ENCODE peak calls at places on chromosomes 1 and 21, in six cellular contexts. T is CD8-positive, alpha-beta T cell; N is mucosa of descending colon; R is OCI-LY7; D is keratinocyte; Q is AG04450. A is an unnamed sample.

GRCh38 chr1:221742555-221743415 is 896 bp upstream of the DUSP10 start:
- DNase-seq in T (peak; percentile 83), N (peak; percentile 95), R (peak; percentile 74), D (no peak), Q (no peak), A (peak; percentile 94)

GRCh38 chr1:51973587-51974474 is 16.7 kb downstream of the RAB3B start:
- DNase-seq in T (no peak), N (no peak), R (no peak), D (no peak), Q (no peak), A (no peak)

GRCh38 chr1:110243146-110243545 is 33.0 kb downstream of the KCNC4 start:
- DNase-seq in T (no peak), N (no peak), R (peak; percentile 47), D (no peak), Q (no peak), A (no peak)

GRCh38 chr1:155242805-155243358 is 12.4 kb downstream of the ENTREP3 start:
- DNase-seq in T (no peak), N (no peak), R (no peak), D (no peak), Q (no peak), A (no peak)

GRCh38 chr1:25774921-25775774 is 24.8 kb upstream of the SELENON start:
- DNase-seq in T (peak; percentile 84), N (peak; percentile 38), R (peak; percentile 80), D (no peak), Q (no peak), A (no peak)

GRCh38 chr21:46154955-46155513 is 345 bp downstream of the FTCD start:
- DNase-seq in T (peak; percentile 41), N (no peak), R (no peak), D (no peak), Q (no peak), A (no peak)

GRCh38 chr1:165073402-165074007 is 283.0 kb downstream of the LMX1A start:
- DNase-seq in T (no peak), N (no peak), R (peak; percentile 38), D (no peak), Q (peak; percentile 11), A (no peak)

GRCh38 chr1:212605441-212605976 is 3.1 kb upstream of the ATF3 start:
- DNase-seq in T (no peak), N (no peak), R (no peak), D (no peak), Q (no peak), A (no peak)

GRCh38 chr21:36149788-36150187 is 6.8 kb upstream of the DOP1B start:
- DNase-seq in T (no peak), N (peak; percentile 20), R (no peak), D (no peak), Q (no peak), A (no peak)

GRCh38 chr1:19651141-19651737 is 7.1 kb downstream of the NBL1 start:
- DNase-seq in T (peak; percentile 69), N (no peak), R (peak; percentile 48), D (no peak), Q (no peak), A (no peak)

GRCh38 chr1:219442575-219442974 is 170.3 kb downstream of the ZC3H11B start:
- DNase-seq in T (no peak), N (no peak), R (no peak), D (no peak), Q (no peak), A (no peak)

GRCh38 chr1:167442854-167443565 is 75.3 kb downstream of the CD247 start:
- DNase-seq in T (peak; percentile 35), N (no peak), R (no peak), D (no peak), Q (no peak), A (no peak)

GRCh38 chr1:24503003-24503751 is 541 bp downstream of the RCAN3 start:
- DNase-seq in T (no peak), N (no peak), R (no peak), D (no peak), Q (no peak), A (peak; percentile 41)

GRCh38 chr1:233327938-233328660 is 575 bp downstream of the MAP3K21 start:
- DNase-seq in T (peak; percentile 57), N (peak; percentile 71), R (peak; percentile 35), D (no peak), Q (no peak), A (peak; percentile 18)

DNA sequence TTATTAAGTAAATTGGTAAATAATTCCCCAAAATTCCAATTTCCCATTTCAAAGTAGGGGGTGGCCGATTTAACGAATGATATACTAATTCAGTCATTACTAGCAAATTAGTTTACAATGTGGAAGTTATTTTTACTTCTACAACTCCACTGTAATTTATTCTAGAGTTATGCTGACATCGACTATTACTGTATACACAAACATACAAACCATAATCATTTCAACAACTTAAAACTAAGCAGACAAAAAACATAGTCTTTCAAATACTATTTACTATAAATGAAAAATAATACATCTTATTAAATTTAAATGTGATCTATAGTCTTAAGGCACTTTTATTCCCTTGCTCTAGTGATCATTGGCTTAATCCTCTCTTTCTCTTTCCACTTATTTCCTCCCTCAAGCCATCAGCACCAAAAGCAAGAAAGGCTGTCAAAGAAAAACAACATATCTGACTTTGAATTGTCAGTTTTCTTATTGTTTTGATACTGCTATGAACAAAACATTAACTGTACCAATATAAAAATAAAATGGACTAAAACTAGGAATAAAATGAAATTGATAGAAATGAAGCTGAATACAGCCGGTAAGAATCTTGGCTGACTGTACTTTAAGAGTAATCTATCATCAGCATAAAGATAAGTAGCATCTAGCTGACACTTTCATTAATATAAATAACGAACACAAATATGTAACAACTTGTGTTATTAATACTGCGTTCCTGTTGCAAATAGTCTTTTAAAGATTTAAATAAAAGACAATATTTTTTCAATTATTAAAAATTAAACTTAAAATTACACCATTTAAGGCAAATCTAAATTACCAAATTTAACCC is 4.1 kb downstream of the CDC42BPA start:
- DNase-seq in T (no peak), N (no peak), R (no peak), D (no peak), Q (no peak), A (peak; percentile 31)
- H3K4me3 ChIP-seq in T (no peak overlapping the region), N (no peak overlapping the region), R (no peak overlapping the region), D (peak overlapping the region; percentile 24), Q (peak overlapping the region; percentile 76), A (peak overlapping the region; percentile 93)

GRCh38 chr1:191320062-191320461 is 838.2 kb upstream of the RGS18 start:
- DNase-seq in T (no peak), N (no peak), R (no peak), D (no peak), Q (no peak), A (no peak)
- H3K4me3 ChIP-seq in T (no peak overlapping the region), N (no peak overlapping the region), R (no peak overlapping the region), D (no peak overlapping the region), Q (no peak overlapping the region), A (no peak overlapping the region)

GRCh38 chr1:7070389-7071029 is 285.3 kb downstream of the CAMTA1 start:
- DNase-seq in T (peak; percentile 58), N (peak; percentile 49), R (peak; percentile 56), D (no peak), Q (peak; percentile 27), A (peak; percentile 64)

GRCh38 chr1:7063981-7064380 is 278.7 kb downstream of the CAMTA1 start:
- DNase-seq in T (no peak), N (no peak), R (no peak), D (no peak), Q (no peak), A (no peak)

GRCh38 chr1:7068552-7068951 is 283.3 kb downstream of the CAMTA1 start:
- DNase-seq in T (no peak), N (no peak), R (no peak), D (no peak), Q (no peak), A (no peak)

GRCh38 chr1:7069888-7070287 is 284.6 kb downstream of the CAMTA1 start:
- DNase-seq in T (no peak), N (no peak), R (no peak), D (no peak), Q (no peak), A (no peak)
- H3K4me3 ChIP-seq in T (no peak overlapping the region), N (no peak overlapping the region), R (no peak overlapping the region), D (no peak overlapping the region), Q (peak overlapping the region; percentile 48), A (no peak overlapping the region)

GRCh38 chr1:61085191-61086086 is 3.1 kb downstream of the NFIA start:
- DNase-seq in T (no peak), N (no peak), R (no peak), D (no peak), Q (no peak), A (no peak)

GRCh38 chr1:61089338-61089737 is 7.0 kb downstream of the NFIA start:
- DNase-seq in T (no peak), N (no peak), R (no peak), D (no peak), Q (no peak), A (no peak)

GRCh38 chr1:61086245-61086644 is 3.9 kb downstream of the NFIA start:
- DNase-seq in T (no peak), N (no peak), R (no peak), D (no peak), Q (no peak), A (no peak)

GRCh38 chr1:61088163-61088840 is 5.9 kb downstream of the NFIA start:
- DNase-seq in T (no peak), N (no peak), R (no peak), D (no peak), Q (no peak), A (no peak)

DNA sequence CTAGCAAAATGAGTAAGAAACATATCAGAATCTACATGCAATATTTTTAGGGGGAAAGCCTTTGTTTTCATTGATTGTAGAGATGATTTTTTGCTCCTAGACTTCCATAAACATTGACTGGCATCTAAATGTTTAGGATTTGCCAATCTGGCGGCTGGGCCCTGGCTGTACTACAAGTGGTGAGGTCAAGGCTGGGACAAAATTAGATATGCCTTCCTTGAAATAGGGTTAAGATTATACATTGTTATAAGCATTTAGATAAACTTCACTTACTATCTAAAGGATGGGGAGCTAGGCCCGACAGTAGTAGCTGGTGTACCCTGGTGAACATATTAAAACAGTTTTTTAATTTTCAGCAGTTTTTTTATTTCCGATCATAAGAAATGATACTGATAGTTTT is 5.2 kb downstream of the NFIA start:
- DNase-seq in T (no peak), N (no peak), R (no peak), D (no peak), Q (no peak), A (no peak)
- H3K4me3 ChIP-seq in T (no peak overlapping the region), N (no peak overlapping the region), R (no peak overlapping the region), D (no peak overlapping the region), Q (no peak overlapping the region), A (no peak overlapping the region)

GRCh38 chr1:7703321-7704213 is 67.5 kb upstream of the VAMP3 start:
- DNase-seq in T (no peak), N (peak; percentile 41), R (no peak), D (no peak), Q (no peak), A (no peak)
- H3K4me3 ChIP-seq in T (no peak overlapping the region), N (no peak overlapping the region), R (no peak overlapping the region), D (no peak overlapping the region), Q (no peak overlapping the region), A (no peak overlapping the region)

DNA sequence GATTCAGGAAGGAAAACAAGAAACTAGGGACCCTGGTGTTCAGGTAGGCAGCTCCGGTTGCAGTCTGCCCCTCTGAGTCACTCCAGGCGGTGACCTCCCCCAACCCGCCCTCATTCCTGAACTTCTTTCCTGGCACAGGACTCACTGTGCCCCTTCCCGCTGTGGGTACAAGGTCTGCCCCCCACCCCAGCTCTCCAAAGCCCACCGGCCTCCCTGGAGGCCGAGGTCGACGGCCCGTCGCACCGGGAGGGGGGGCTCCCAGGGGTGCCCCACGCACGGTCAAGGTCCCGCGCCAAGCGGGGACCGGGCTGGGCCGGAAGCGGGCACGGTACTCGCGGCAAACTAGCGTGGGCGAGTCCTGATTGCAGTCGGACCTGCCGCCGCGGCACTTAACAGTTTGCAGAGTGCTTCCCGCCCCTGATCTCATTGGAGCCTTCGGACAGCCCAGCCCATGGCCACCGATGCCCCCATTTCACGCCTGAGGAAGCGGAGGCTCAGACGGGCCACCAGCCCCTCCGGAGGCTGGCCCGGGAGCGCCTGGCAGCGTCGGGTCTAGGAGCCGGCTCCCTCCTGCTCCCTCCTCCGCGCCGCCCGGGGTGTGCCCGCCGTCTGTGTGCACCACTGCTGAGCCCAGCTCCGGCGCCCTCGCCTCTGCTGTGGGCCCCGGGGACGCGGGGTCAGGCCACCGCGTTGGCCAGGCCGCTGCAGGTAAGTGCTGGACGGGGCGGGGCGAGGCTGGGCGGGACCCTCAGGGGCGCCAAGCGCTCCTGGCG is at the start of gene GJB3:
- DNase-seq in T (no peak), N (peak; percentile 68), R (no peak), D (no peak), Q (no peak), A (no peak)
- H3K4me3 ChIP-seq in T (no peak within 1 kb of the TSS), N (peak within 1 kb of the TSS; percentile 14), R (no peak within 1 kb of the TSS), D (peak within 1 kb of the TSS; percentile 69), Q (no peak within 1 kb of the TSS), A (no peak within 1 kb of the TSS)